ENCODE peak calls at places on chromosomes 12 and 14, in nine cellular contexts. One of them, this sample, is unnamed.

GRCh38 chr12:3540387-3541320 is 49.7 kb downstream of the PRMT8 start:
- DNase-seq in endothelial cell: no peak
- DNase-seq in aorta: no peak
- DNase-seq in sigmoid colon: no peak
- DNase-seq in SK-N-SH: no peak
- DNase-seq in NCI-H226: no peak
- DNase-seq in NCI-H1417: no peak
- DNase-seq in activated CD4-positive, alpha-beta T cell treated with anti-CD3 and anti-CD28 coated beads for 4 hours: no peak
- DNase-seq in stomach: no peak
- DNase-seq in this sample: no peak

GRCh38 chr12:49983892-49984291 is 11.1 kb downstream of the AQP6 start:
- DNase-seq in endothelial cell: no peak
- DNase-seq in aorta: peak
- DNase-seq in sigmoid colon: no peak
- DNase-seq in SK-N-SH: peak
- DNase-seq in NCI-H226: peak
- DNase-seq in NCI-H1417: no peak
- DNase-seq in activated CD4-positive, alpha-beta T cell treated with anti-CD3 and anti-CD28 coated beads for 4 hours: no peak
- DNase-seq in stomach: no peak
- DNase-seq in this sample: peak

GRCh38 chr14:64387232-64387737 is 868 bp upstream of the MTHFD1 start:
- DNase-seq in endothelial cell: peak
- DNase-seq in aorta: no peak
- DNase-seq in sigmoid colon: no peak
- DNase-seq in SK-N-SH: peak
- DNase-seq in NCI-H226: peak
- DNase-seq in NCI-H1417: peak
- DNase-seq in activated CD4-positive, alpha-beta T cell treated with anti-CD3 and anti-CD28 coated beads for 4 hours: no peak
- DNase-seq in stomach: no peak
- DNase-seq in this sample: no peak

GRCh38 chr12:94718114-94718513 is 67.8 kb upstream of the TMCC3 start:
- DNase-seq in endothelial cell: no peak
- DNase-seq in aorta: no peak
- DNase-seq in sigmoid colon: no peak
- DNase-seq in SK-N-SH: no peak
- DNase-seq in NCI-H226: no peak
- DNase-seq in NCI-H1417: no peak
- DNase-seq in activated CD4-positive, alpha-beta T cell treated with anti-CD3 and anti-CD28 coated beads for 4 hours: no peak
- DNase-seq in stomach: no peak
- DNase-seq in this sample: no peak

GRCh38 chr14:72909163-72909562 is 15.3 kb upstream of the DPF3 start:
- DNase-seq in endothelial cell: no peak
- DNase-seq in aorta: no peak
- DNase-seq in sigmoid colon: no peak
- DNase-seq in SK-N-SH: no peak
- DNase-seq in NCI-H226: no peak
- DNase-seq in NCI-H1417: no peak
- DNase-seq in activated CD4-positive, alpha-beta T cell treated with anti-CD3 and anti-CD28 coated beads for 4 hours: no peak
- DNase-seq in stomach: no peak
- DNase-seq in this sample: no peak

GRCh38 chr12:452667-453210 is 7.0 kb upstream of the B4GALNT3 start:
- DNase-seq in endothelial cell: no peak
- DNase-seq in aorta: peak
- DNase-seq in sigmoid colon: no peak
- DNase-seq in SK-N-SH: no peak
- DNase-seq in NCI-H226: no peak
- DNase-seq in NCI-H1417: no peak
- DNase-seq in activated CD4-positive, alpha-beta T cell treated with anti-CD3 and anti-CD28 coated beads for 4 hours: peak
- DNase-seq in stomach: peak
- DNase-seq in this sample: no peak

GRCh38 chr12:46260913-46261476 is 7.8 kb downstream of the SLC38A1 start:
- DNase-seq in endothelial cell: no peak
- DNase-seq in aorta: no peak
- DNase-seq in sigmoid colon: no peak
- DNase-seq in SK-N-SH: no peak
- DNase-seq in NCI-H226: no peak
- DNase-seq in NCI-H1417: peak
- DNase-seq in activated CD4-positive, alpha-beta T cell treated with anti-CD3 and anti-CD28 coated beads for 4 hours: no peak
- DNase-seq in stomach: no peak
- DNase-seq in this sample: no peak

GRCh38 chr12:26701604-26702215 is 131.3 kb downstream of the ITPR2 start:
- DNase-seq in endothelial cell: no peak
- DNase-seq in aorta: no peak
- DNase-seq in sigmoid colon: no peak
- DNase-seq in SK-N-SH: peak
- DNase-seq in NCI-H226: no peak
- DNase-seq in NCI-H1417: peak
- DNase-seq in activated CD4-positive, alpha-beta T cell treated with anti-CD3 and anti-CD28 coated beads for 4 hours: no peak
- DNase-seq in stomach: no peak
- DNase-seq in this sample: no peak

GRCh38 chr12:68871899-68872298 is 61.1 kb downstream of the CPM start:
- DNase-seq in endothelial cell: peak
- DNase-seq in aorta: no peak
- DNase-seq in sigmoid colon: no peak
- DNase-seq in SK-N-SH: no peak
- DNase-seq in NCI-H226: no peak
- DNase-seq in NCI-H1417: no peak
- DNase-seq in activated CD4-positive, alpha-beta T cell treated with anti-CD3 and anti-CD28 coated beads for 4 hours: no peak
- DNase-seq in stomach: no peak
- DNase-seq in this sample: no peak

GRCh38 chr12:85350356-85350755 is 70.3 kb downstream of the ALX1 start:
- DNase-seq in endothelial cell: no peak
- DNase-seq in aorta: no peak
- DNase-seq in sigmoid colon: no peak
- DNase-seq in SK-N-SH: no peak
- DNase-seq in NCI-H226: no peak
- DNase-seq in NCI-H1417: no peak
- DNase-seq in activated CD4-positive, alpha-beta T cell treated with anti-CD3 and anti-CD28 coated beads for 4 hours: no peak
- DNase-seq in stomach: no peak
- DNase-seq in this sample: peak

GRCh38 chr12:31868980-31869379 is 90.2 kb upstream of the RESF1 start:
- DNase-seq in endothelial cell: no peak
- DNase-seq in aorta: no peak
- DNase-seq in sigmoid colon: no peak
- DNase-seq in SK-N-SH: peak
- DNase-seq in NCI-H226: peak
- DNase-seq in NCI-H1417: peak
- DNase-seq in activated CD4-positive, alpha-beta T cell treated with anti-CD3 and anti-CD28 coated beads for 4 hours: no peak
- DNase-seq in stomach: peak
- DNase-seq in this sample: no peak